ENCODE peak calls at places on chromosomes 11 and 22, in ten cellular contexts. Q is spleen, G is testis, I is sigmoid colon, O is Peyer's patch, L is breast epithelium, S is heart left ventricle, C is tibial nerve, Y is H1, B is right lobe of liver. F is an unnamed sample. For H3K27me3, the result is how much of the 10 kb centered on the place peaks cover.

GRCh38 chr11:13861411-13861810 is 101.1 kb upstream of the SPON1 start:
- DNase-seq in Q (no peak), G (no peak), I (no peak), O (peak), L (no peak), S (no peak), C (no peak), Y (no peak), B (no peak), F (no peak)

GRCh38 chr11:45665933-45666647 is 668 bp upstream of the CHST1 start:
- DNase-seq in Q (no peak), G (no peak), I (peak), O (no peak), L (no peak), S (no peak), C (no peak), Y (peak), B (no peak), F (peak)

GRCh38 chr22:49767355-49768062 is 60.2 kb downstream of the BRD1 start:
- DNase-seq in Q (peak), G (peak), I (peak), O (no peak), L (no peak), S (peak), C (no peak), Y (peak), B (peak), F (no peak)

GRCh38 chr11:132126973-132127900 is 756.8 kb downstream of the NTM start:
- DNase-seq in Q (no peak), G (peak), I (peak), O (peak), L (peak), S (peak), C (peak), Y (no peak), B (peak), F (no peak)

GRCh38 chr22:46241397-46242007 is 8.6 kb downstream of the CDPF1 start:
- DNase-seq in Q (no peak), G (peak), I (no peak), O (no peak), L (no peak), S (peak), C (no peak), Y (no peak), B (no peak), F (no peak)

GRCh38 chr11:4025957-4026324 is 68.7 kb upstream of the RRM1 start:
- DNase-seq in Q (no peak), G (no peak), I (no peak), O (no peak), L (no peak), S (peak), C (no peak), Y (no peak), B (no peak), F (no peak)

GRCh38 chr11:10305262-10305963 is 540 bp downstream of the ADM start:
- DNase-seq in Q (peak), G (no peak), I (peak), O (peak), L (no peak), S (no peak), C (no peak), Y (peak), B (peak), F (no peak)

GRCh38 chr11:108906329-108906728 is 241.5 kb downstream of the DDX10 start:
- DNase-seq in Q (no peak), G (no peak), I (no peak), O (no peak), L (no peak), S (no peak), C (no peak), Y (no peak), B (no peak), F (no peak)

GRCh38 chr11:20609727-20610707 is 10.6 kb downstream of the SLC6A5 start:
- DNase-seq in Q (peak), G (peak), I (peak), O (peak), L (peak), S (peak), C (peak), Y (peak), B (peak), F (no peak)

GRCh38 chr22:49255741-49256318 is 571.8 kb downstream of the BRD1 start:
- DNase-seq in Q (no peak), G (no peak), I (no peak), O (no peak), L (no peak), S (no peak), C (no peak), Y (no peak), B (no peak), F (peak)

GRCh38 chr11:69948256-69949141 is 129.3 kb upstream of the FGF3 start:
- DNase-seq in Q (peak), G (no peak), I (no peak), O (no peak), L (no peak), S (no peak), C (no peak), Y (peak), B (no peak), F (no peak)

GRCh38 chr11:126167476-126167875 is 44.0 kb downstream of the RPUSD4 start:
- DNase-seq in Q (no peak), G (no peak), I (no peak), O (no peak), L (no peak), S (no peak), C (no peak), Y (no peak), B (no peak), F (no peak)
- H3K27me3 ChIP-seq in Q (under half), G (under half), I (under half), O (under half), L (under half), S (under half), C (under half), Y (under half), B (under half), F (under half)

DNA sequence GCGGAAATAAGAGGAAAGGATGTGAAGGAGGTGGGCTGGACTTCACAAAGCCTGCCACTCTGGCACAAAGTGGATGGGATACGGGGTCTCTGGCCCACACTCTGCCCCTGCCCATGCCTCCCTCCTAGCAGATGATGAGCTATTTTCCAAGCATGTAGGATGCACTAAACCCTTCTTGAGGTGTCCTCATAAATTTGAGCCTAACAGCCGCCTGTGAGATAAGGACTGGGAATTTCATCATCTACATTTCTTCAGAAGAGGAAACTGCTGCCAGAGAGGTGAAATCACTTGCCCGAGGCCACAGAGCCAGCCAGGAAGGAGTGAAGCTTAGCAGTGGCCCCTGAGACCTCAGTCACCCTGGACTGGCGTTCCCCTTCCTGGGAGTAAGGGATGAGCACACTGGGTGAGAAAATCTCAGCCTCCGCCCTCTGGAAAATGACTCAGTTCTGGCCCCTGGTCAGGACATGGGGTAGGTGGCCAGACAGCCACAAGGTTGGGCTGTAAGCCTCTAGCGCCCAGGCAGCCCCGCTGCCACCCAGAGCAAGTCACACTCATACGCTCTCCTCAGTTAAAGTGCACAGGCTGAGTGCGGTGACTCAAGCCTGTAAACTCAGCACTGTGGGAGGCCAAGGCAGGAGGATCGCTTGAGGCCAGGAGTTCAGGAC is 27.9 kb downstream of the MB start:
- DNase-seq in Q (no peak), G (no peak), I (peak), O (no peak), L (peak), S (no peak), C (no peak), Y (no peak), B (peak), F (no peak)
- TF ChIP-seq POLR2A in Q (no peak), G (no peak), I (no peak), O (no peak), L (no peak), S (no peak), C (no peak), Y (no peak), B (no peak), F (no peak)

DNA sequence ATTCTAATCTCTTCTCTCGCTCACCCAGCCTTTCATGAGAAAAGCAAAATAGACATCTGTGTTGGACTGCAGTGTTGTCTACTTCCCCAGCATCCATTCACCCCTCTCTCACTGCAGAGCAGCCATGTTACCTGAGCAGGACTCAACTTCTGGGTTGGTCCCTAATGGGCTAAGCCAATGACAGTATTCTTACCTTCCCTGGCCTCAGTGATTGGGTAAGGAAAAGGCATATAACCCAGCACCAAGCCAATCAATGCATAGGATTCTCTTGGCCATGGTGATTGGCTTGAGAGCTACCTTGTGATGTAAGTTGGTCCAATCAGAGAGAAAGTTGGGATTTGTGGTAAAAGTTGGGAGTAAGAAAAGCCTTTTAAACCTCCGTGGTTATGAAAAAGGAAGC is 99.8 kb upstream of the NECTIN1 start:
- DNase-seq in Q (no peak), G (peak), I (no peak), O (no peak), L (no peak), S (no peak), C (no peak), Y (no peak), B (no peak), F (no peak)
- H3K27me3 ChIP-seq in Q (under half), G (under half), I (under half), O (under half), L (under half), S (under half), C (under half), Y (under half), B (under half), F (under half)

GRCh38 chr11:65616575-65617001 is 1.0 kb downstream of the PCNX3 start:
- DNase-seq in Q (peak), G (no peak), I (no peak), O (no peak), L (no peak), S (no peak), C (no peak), Y (no peak), B (no peak), F (no peak)

GRCh38 chr11:65613091-65613928 is 711 bp downstream of the MAP3K11 start:
- DNase-seq in Q (peak), G (no peak), I (no peak), O (peak), L (peak), S (no peak), C (no peak), Y (no peak), B (peak), F (no peak)

GRCh38 chr11:65617136-65617850 is 1.7 kb downstream of the PCNX3 start:
- DNase-seq in Q (peak), G (no peak), I (no peak), O (no peak), L (no peak), S (no peak), C (no peak), Y (no peak), B (no peak), F (no peak)

GRCh38 chr11:65615950-65616574 is 486 bp downstream of the PCNX3 start:
- DNase-seq in Q (no peak), G (peak), I (no peak), O (peak), L (no peak), S (no peak), C (no peak), Y (no peak), B (no peak), F (no peak)

DNA sequence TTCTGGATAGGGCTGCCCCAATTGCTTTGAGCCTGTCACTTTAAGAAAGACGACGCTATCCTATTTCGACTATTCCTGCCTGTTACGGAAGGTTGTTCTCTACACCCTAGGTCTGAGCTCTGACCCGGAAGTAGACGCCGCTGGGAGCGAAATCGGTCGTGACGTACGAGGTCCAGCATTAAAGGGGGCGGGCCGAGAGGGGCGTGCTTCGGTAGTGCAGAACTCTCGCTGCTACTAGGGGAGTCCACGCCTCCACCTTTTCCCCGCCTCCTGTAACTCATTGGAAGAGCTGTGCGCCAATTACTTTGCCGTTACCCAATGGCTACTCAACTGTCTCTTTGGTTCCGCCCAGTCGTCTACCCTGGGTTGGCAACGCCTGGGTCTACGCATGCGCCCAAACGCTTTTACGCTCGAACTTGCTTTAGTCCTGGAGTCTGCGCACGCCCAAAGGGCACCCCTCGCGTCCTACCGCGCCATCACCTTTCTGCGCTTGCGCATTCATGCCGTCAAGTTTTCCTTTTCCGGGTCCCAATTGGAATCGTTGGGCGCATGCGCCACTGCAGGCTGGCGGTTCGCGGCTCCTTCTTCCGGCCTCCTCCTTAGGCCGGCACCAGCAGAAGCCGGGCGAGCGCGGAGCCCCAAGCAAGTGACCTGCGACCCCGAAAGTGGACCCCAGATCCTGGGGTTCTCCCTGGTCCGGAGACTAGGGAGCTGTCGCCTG is at the start of gene PCNX3:
- DNase-seq in Q (peak), G (peak), I (peak), O (peak), L (peak), S (peak), C (peak), Y (peak), B (peak), F (peak)
- TF ChIP-seq POLR2A in Q (peak), G (no peak), I (peak), O (peak), L (peak), S (peak), C (no peak), Y (peak), B (peak), F (peak)

GRCh38 chr11:95254139-95254704 is 23.2 kb upstream of the SESN3 start:
- DNase-seq in Q (peak), G (peak), I (peak), O (peak), L (peak), S (peak), C (peak), Y (peak), B (peak), F (peak)
- H3K27me3 ChIP-seq in Q (under half), G (under half), I (under half), O (under half), L (under half), S (under half), C (under half), Y (under half), B (under half), F (under half)

GRCh38 chr22:20015971-20016733 is 471 bp downstream of the ARVCF start:
- DNase-seq in Q (peak), G (peak), I (peak), O (peak), L (no peak), S (no peak), C (no peak), Y (peak), B (peak), F (no peak)

GRCh38 chr22:20017622-20017958 is 967 bp upstream of the ARVCF start:
- DNase-seq in Q (peak), G (no peak), I (no peak), O (no peak), L (no peak), S (no peak), C (no peak), Y (peak), B (no peak), F (no peak)

GRCh38 chr22:20018001-20018400 is 1.4 kb upstream of the ARVCF start:
- DNase-seq in Q (no peak), G (no peak), I (no peak), O (no peak), L (no peak), S (no peak), C (no peak), Y (no peak), B (no peak), F (no peak)

GRCh38 chr22:20015187-20015625 is 1.4 kb downstream of the ARVCF start:
- DNase-seq in Q (peak), G (no peak), I (no peak), O (no peak), L (no peak), S (no peak), C (no peak), Y (no peak), B (no peak), F (no peak)

GRCh38 chr22:20016734-20017621 is at the start of gene ARVCF:
- DNase-seq in Q (peak), G (peak), I (peak), O (peak), L (peak), S (peak), C (peak), Y (peak), B (peak), F (peak)
- TF ChIP-seq POLR2A in Q (no peak), G (no peak), I (no peak), O (no peak), L (no peak), S (peak), C (no peak), Y (no peak), B (no peak), F (no peak)

GRCh38 chr11:117738246-117738957 is 58.6 kb downstream of the DSCAML1 start:
- DNase-seq in Q (peak), G (no peak), I (no peak), O (no peak), L (no peak), S (no peak), C (no peak), Y (no peak), B (no peak), F (no peak)

GRCh38 chr11:117745346-117745745 is 51.7 kb downstream of the DSCAML1 start:
- DNase-seq in Q (peak), G (no peak), I (peak), O (no peak), L (no peak), S (no peak), C (no peak), Y (no peak), B (no peak), F (no peak)

GRCh38 chr11:117747892-117748291 is 49.1 kb downstream of the DSCAML1 start:
- DNase-seq in Q (no peak), G (no peak), I (no peak), O (no peak), L (no peak), S (no peak), C (no peak), Y (no peak), B (no peak), F (no peak)

GRCh38 chr11:117744471-117745280 is 52.3 kb downstream of the DSCAML1 start:
- DNase-seq in Q (peak), G (no peak), I (peak), O (no peak), L (no peak), S (no peak), C (no peak), Y (no peak), B (no peak), F (no peak)

GRCh38 chr11:117743121-117743815 is 53.7 kb downstream of the DSCAML1 start:
- DNase-seq in Q (peak), G (no peak), I (no peak), O (no peak), L (no peak), S (no peak), C (no peak), Y (no peak), B (no peak), F (no peak)
- H3K27me3 ChIP-seq in Q (under half), G (under half), I (under half), O (under half), L (under half), S (under half), C (under half), Y (under half), B (under half), F (under half)